ENCODE peak calls at places on chromosomes 13 and 19, in seven cellular contexts. One of them, this sample, is unnamed.

GRCh38 chr13:100508391-100508790 is 80.2 kb downstream of the GGACT start:
- DNase-seq in fibroblast of pulmonary artery: no peak
- DNase-seq in RWPE1: no peak
- DNase-seq in smooth muscle cell of the brain vasculature: no peak
- DNase-seq in memory B cell: no peak
- DNase-seq in A172: no peak
- DNase-seq in activated CD4-positive, alpha-beta T cell treated with anti-CD3 and anti-CD28 coated beads, Interleukin-2, amount 10 ng/mL, durations not matched to agents 7 days and 5 days: no peak
- DNase-seq in this sample: no peak

GRCh38 chr19:34082289-34083077 is 89.8 kb upstream of the LSM14A start:
- DNase-seq in fibroblast of pulmonary artery: no peak
- DNase-seq in RWPE1: no peak
- DNase-seq in smooth muscle cell of the brain vasculature: no peak
- DNase-seq in memory B cell: no peak
- DNase-seq in A172: no peak
- DNase-seq in activated CD4-positive, alpha-beta T cell treated with anti-CD3 and anti-CD28 coated beads, Interleukin-2, amount 10 ng/mL, durations not matched to agents 7 days and 5 days: no peak
- DNase-seq in this sample: no peak

GRCh38 chr13:48161530-48162179 is 66.8 kb upstream of the MED4 start:
- DNase-seq in fibroblast of pulmonary artery: no peak
- DNase-seq in RWPE1: no peak
- DNase-seq in smooth muscle cell of the brain vasculature: no peak
- DNase-seq in memory B cell: no peak
- DNase-seq in A172: no peak
- DNase-seq in activated CD4-positive, alpha-beta T cell treated with anti-CD3 and anti-CD28 coated beads, Interleukin-2, amount 10 ng/mL, durations not matched to agents 7 days and 5 days: no peak
- DNase-seq in this sample: no peak

GRCh38 chr13:83162493-83162892 is 719.8 kb downstream of the SLITRK1 start:
- DNase-seq in fibroblast of pulmonary artery: no peak
- DNase-seq in RWPE1: no peak
- DNase-seq in smooth muscle cell of the brain vasculature: no peak
- DNase-seq in memory B cell: no peak
- DNase-seq in A172: no peak
- DNase-seq in activated CD4-positive, alpha-beta T cell treated with anti-CD3 and anti-CD28 coated beads, Interleukin-2, amount 10 ng/mL, durations not matched to agents 7 days and 5 days: no peak
- DNase-seq in this sample: peak

GRCh38 chr19:33472696-33473624 is 48.6 kb downstream of the PEPD start:
- DNase-seq in fibroblast of pulmonary artery: peak
- DNase-seq in RWPE1: peak
- DNase-seq in smooth muscle cell of the brain vasculature: no peak
- DNase-seq in memory B cell: no peak
- DNase-seq in A172: peak
- DNase-seq in activated CD4-positive, alpha-beta T cell treated with anti-CD3 and anti-CD28 coated beads, Interleukin-2, amount 10 ng/mL, durations not matched to agents 7 days and 5 days: no peak
- DNase-seq in this sample: no peak

GRCh38 chr19:54551293-54551692 is 22.3 kb upstream of the LILRA2 start:
- DNase-seq in fibroblast of pulmonary artery: no peak
- DNase-seq in RWPE1: no peak
- DNase-seq in smooth muscle cell of the brain vasculature: no peak
- DNase-seq in memory B cell: no peak
- DNase-seq in A172: no peak
- DNase-seq in activated CD4-positive, alpha-beta T cell treated with anti-CD3 and anti-CD28 coated beads, Interleukin-2, amount 10 ng/mL, durations not matched to agents 7 days and 5 days: peak
- DNase-seq in this sample: peak

GRCh38 chr19:40165362-40165937 is 25.8 kb upstream of the MAP3K10 start:
- DNase-seq in fibroblast of pulmonary artery: peak
- DNase-seq in RWPE1: no peak
- DNase-seq in smooth muscle cell of the brain vasculature: no peak
- DNase-seq in memory B cell: peak
- DNase-seq in A172: peak
- DNase-seq in activated CD4-positive, alpha-beta T cell treated with anti-CD3 and anti-CD28 coated beads, Interleukin-2, amount 10 ng/mL, durations not matched to agents 7 days and 5 days: peak
- DNase-seq in this sample: peak

GRCh38 chr13:97226788-97227627 is 4.9 kb downstream of the MBNL2 start:
- DNase-seq in fibroblast of pulmonary artery: peak
- DNase-seq in RWPE1: no peak
- DNase-seq in smooth muscle cell of the brain vasculature: no peak
- DNase-seq in memory B cell: no peak
- DNase-seq in A172: peak
- DNase-seq in activated CD4-positive, alpha-beta T cell treated with anti-CD3 and anti-CD28 coated beads, Interleukin-2, amount 10 ng/mL, durations not matched to agents 7 days and 5 days: peak
- DNase-seq in this sample: peak

GRCh38 chr19:1852294-1852646 is 4.0 kb upstream of the REXO1 start:
- DNase-seq in fibroblast of pulmonary artery: no peak
- DNase-seq in RWPE1: no peak
- DNase-seq in smooth muscle cell of the brain vasculature: no peak
- DNase-seq in memory B cell: no peak
- DNase-seq in A172: no peak
- DNase-seq in activated CD4-positive, alpha-beta T cell treated with anti-CD3 and anti-CD28 coated beads, Interleukin-2, amount 10 ng/mL, durations not matched to agents 7 days and 5 days: no peak
- DNase-seq in this sample: no peak

This sample was measured in NAMALWA.